ENCODE peak calls at places on chromosomes 12 and 14, in four cellular contexts. A is K562, R is Panc1, K is spleen. X is an unnamed sample.

GRCh38 chr12:4979737-4980136 is 63.9 kb upstream of the KCNA5 start:
- DNase-seq in A (no peak), R (no peak), K (no peak), X (no peak)

GRCh38 chr14:32933623-32933942 is 5.1 kb upstream of the NPAS3 start:
- DNase-seq in A (no peak), R (no peak), K (no peak), X (peak)

GRCh38 chr14:50512463-50512862 is 19.9 kb downstream of the MAP4K5 start:
- DNase-seq in A (no peak), R (no peak), K (no peak), X (no peak)

GRCh38 chr12:91222746-91223145 is 40.1 kb upstream of the DCN start:
- DNase-seq in A (no peak), R (no peak), K (no peak), X (no peak)

GRCh38 chr14:50501642-50502041 is 30.7 kb downstream of the MAP4K5 start:
- DNase-seq in A (no peak), R (no peak), K (no peak), X (no peak)

GRCh38 chr12:132726386-132726785 is 15.7 kb downstream of the PGAM5 start:
- DNase-seq in A (no peak), R (no peak), K (no peak), X (no peak)

GRCh38 chr12:12319501-12320322 is 30.3 kb downstream of the MANSC1 start:
- DNase-seq in A (no peak), R (no peak), K (peak), X (no peak)

GRCh38 chr14:80350707-80351106 is 139.4 kb upstream of the DIO2 start:
- DNase-seq in A (no peak), R (no peak), K (no peak), X (no peak)

GRCh38 chr14:98120831-98121464 is 1151.0 kb downstream of the BCL11B start:
- DNase-seq in A (no peak), R (no peak), K (no peak), X (no peak)

GRCh38 chr14:50215416-50215815 is 16.0 kb downstream of the SOS2 start:
- DNase-seq in A (no peak), R (no peak), K (no peak), X (no peak)

GRCh38 chr12:63841611-63842010 is 2.9 kb upstream of the SRGAP1 start:
- DNase-seq in A (no peak), R (no peak), K (no peak), X (no peak)

GRCh38 chr12:105467710-105468366 is 137.3 kb downstream of the C12orf75 start:
- DNase-seq in A (no peak), R (no peak), K (no peak), X (peak)

GRCh38 chr12:92608418-92609091 is 94.2 kb upstream of the PLEKHG7 start:
- DNase-seq in A (peak), R (no peak), K (no peak), X (peak)

GRCh38 chr14:104223810-104224515 is 85.6 kb downstream of the KIF26A start:
- DNase-seq in A (no peak), R (no peak), K (peak), X (peak)

GRCh38 chr12:48122065-48122834 is 3.1 kb downstream of the PFKM start:
- DNase-seq in A (peak), R (no peak), K (no peak), X (no peak)

GRCh38 chr12:40691913-40692616 is at the start of gene CNTN1:
- DNase-seq in A (peak), R (no peak), K (peak), X (peak)

GRCh38 chr12:92235703-92236472 is 90.2 kb upstream of the BTG1 start:
- DNase-seq in A (no peak), R (no peak), K (no peak), X (no peak)

GRCh38 chr12:3127832-3128231 is 50.7 kb downstream of the TSPAN9 start:
- DNase-seq in A (no peak), R (no peak), K (no peak), X (no peak)
- TF ChIP-seq POLR2AphosphoS5 in A (no peak), R (no peak), K (no peak), X (no peak)

DNA sequence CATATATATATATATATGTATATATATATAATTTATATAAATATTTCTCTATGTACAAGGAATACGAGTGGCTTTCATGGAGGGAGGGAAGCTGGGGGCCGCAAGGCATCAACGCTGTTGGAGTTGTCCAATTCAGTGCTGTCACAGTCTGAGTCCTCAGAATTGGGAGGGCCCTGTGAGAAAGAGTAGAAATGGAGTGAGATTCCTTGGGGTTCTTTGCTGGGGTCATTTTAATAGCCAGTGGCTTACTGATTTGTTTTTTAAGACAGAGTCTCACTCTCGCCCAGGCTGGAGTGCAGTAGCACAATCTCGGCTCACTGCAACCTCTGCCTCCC is 18.2 kb downstream of the MAP3K12 start:
- DNase-seq in A (no peak), R (no peak), K (no peak), X (no peak)
- TF ChIP-seq POLR2AphosphoS5 in A (no peak), R (no peak), K (no peak), X (no peak)

DNA sequence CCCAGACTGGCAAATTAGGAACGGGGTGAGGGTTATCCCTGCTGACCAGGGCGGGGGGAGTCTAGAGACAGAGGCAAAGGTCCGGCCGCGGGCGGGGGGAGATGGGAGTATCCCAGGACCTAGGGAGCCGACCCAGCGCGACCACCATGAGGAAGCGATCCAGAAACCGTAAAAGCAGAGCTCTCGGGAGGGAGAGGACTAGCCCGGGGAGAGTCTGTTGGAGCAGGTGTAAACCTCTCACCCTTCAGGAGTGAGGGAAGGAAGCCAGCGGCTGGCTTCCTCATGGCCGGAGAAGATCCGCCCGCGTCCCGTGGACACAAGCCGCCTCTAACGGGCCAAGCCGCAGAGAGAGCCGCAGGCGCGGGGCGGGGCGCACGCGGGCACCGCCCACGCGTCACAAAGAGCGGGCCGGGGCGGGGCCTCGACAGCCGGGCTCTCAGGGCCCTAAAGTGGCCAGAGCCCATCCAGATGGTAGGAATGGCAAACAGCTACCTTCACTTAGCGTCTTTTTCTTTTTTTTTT is at the start of gene ACRBP:
- DNase-seq in A (no peak), R (no peak), K (peak), X (no peak)
- TF ChIP-seq POLR2AphosphoS5 in A (no peak), R (peak), K (peak), X (no peak)

GRCh38 chr12:95546491-95546813 is 4.8 kb downstream of the USP44 start:
- DNase-seq in A (peak), R (no peak), K (no peak), X (no peak)

GRCh38 chr12:95548056-95548538 is 3.2 kb downstream of the USP44 start:
- DNase-seq in A (peak), R (no peak), K (peak), X (peak)

GRCh38 chr12:95547522-95548055 is 3.7 kb downstream of the USP44 start:
- DNase-seq in A (peak), R (no peak), K (no peak), X (no peak)

GRCh38 chr12:95549392-95550084 is 1.7 kb downstream of the USP44 start:
- DNase-seq in A (no peak), R (no peak), K (no peak), X (no peak)

DNA sequence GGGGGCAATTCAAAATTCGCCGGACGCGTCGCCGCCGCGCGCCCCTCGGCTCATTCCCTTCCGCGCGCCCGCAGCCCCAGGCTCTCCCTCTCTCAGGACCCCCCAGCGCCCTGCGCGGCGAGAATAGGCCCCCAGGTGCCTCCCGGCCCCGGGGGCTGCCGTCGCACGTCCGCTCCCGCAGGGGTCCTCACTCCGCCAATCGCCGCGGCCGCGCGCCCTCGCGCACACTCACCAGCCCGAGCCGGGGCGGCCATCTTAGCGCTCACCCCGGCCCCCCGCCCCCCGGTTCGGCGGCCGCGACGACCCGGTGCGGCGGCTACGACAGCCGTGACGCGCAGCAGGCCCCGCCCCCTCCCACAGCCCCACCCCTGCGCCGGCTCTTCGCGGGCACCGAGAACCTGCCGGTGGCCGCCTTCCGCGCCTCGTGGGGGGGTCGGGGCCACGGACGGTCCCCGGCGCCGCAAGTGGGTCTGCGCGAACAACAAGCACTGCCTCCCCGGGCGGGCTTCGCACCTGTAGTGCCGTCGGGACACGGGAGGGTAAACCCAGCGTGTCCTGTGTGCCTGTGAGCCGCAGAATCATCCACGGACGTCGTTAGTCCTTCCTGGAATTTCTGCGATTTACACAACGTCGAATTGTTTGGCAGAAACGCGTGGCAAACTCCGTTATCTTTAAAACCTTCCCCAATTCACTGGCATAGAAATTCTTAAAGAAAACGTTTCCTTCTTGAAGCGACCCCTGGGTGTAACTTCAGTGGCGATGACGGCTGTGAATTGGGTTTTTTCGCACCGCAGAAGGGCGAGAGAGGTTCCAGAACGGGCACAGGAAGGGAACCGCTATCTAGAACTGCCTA is 2.5 kb downstream of the USP44 start:
- DNase-seq in A (peak), R (no peak), K (peak), X (peak)
- TF ChIP-seq POLR2AphosphoS5 in A (no peak), R (no peak), K (peak), X (no peak)

GRCh38 chr12:26828315-26828714 is 4.7 kb downstream of the ITPR2 start:
- DNase-seq in A (no peak), R (no peak), K (no peak), X (no peak)
- TF ChIP-seq POLR2AphosphoS5 in A (no peak), R (no peak), K (no peak), X (no peak)

GRCh38 chr12:47067778-47068431 is 11.5 kb upstream of the PCED1B start:
- DNase-seq in A (no peak), R (no peak), K (no peak), X (no peak)
- TF ChIP-seq POLR2AphosphoS5 in A (no peak), R (no peak), K (no peak), X (no peak)

GRCh38 chr14:64623576-64624165 is 73.9 kb downstream of the PPP1R36 start:
- DNase-seq in A (no peak), R (no peak), K (no peak), X (no peak)

GRCh38 chr14:64625363-64626232 is 75.8 kb downstream of the PPP1R36 start:
- DNase-seq in A (no peak), R (no peak), K (no peak), X (no peak)

GRCh38 chr14:64632056-64632455 is 72.2 kb upstream of the PLEKHG3 start:
- DNase-seq in A (no peak), R (no peak), K (no peak), X (no peak)

GRCh38 chr14:64630778-64631177 is 73.4 kb upstream of the PLEKHG3 start:
- DNase-seq in A (no peak), R (no peak), K (no peak), X (no peak)

DNA sequence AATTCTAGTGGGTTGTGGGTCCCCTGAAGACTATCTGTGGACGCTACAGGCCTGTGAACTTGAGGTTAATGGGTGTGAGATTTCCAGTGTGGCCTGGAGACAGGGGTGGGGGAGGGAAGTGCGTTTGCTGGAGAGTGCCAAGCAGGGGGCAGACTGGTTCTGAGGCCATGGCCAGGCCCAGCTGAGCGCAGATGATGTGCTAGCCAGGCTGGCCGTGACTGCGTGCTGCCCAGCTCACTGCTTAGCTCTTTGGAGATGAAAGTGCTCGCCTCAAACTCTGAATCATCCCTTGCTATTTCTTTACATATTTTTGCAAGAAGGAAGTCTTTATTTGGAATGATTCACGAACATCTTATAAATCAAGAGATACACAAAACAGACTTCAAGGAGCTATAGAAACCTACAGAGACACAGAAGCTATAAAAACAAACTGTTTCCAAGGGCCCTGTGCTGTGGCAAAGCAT is 75.3 kb upstream of the PLEKHG3 start:
- DNase-seq in A (no peak), R (peak), K (no peak), X (peak)
- TF ChIP-seq POLR2AphosphoS5 in A (no peak), R (no peak), K (no peak), X (peak)

DNA sequence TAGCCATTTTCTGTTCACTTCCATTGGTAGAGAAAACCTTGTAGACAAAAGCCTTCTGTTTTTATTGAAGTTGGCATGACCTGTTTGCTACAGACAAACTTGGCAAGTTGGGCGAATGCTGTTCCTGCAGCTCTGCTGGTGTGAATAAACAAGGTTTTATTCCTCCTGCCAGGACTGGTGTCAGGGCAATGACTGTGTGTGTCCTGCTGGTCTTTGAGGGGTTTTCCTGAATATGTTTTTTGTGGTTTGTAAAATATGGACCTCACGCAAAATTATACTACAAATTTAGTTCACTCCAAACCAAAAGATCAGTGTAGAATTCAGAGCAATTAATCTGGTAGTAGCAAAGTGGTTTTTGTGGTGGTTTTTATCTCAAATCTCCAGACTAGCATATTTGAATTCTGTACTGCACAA is 140.8 kb downstream of the ERC1 start:
- DNase-seq in A (no peak), R (no peak), K (no peak), X (no peak)
- TF ChIP-seq POLR2AphosphoS5 in A (no peak), R (no peak), K (no peak), X (no peak)

GRCh38 chr14:95701846-95702221 is 12.1 kb downstream of the TCL1A start:
- DNase-seq in A (no peak), R (no peak), K (no peak), X (no peak)
- TF ChIP-seq POLR2AphosphoS5 in A (no peak), R (no peak), K (no peak), X (no peak)

X was measured in SK-N-SH.